ENCODE peak calls at places on chromosomes 6 and 20, in six cellular contexts. S is prostate gland, G is GM12892, W is GM12891, K is HCT116, L is endothelial cell of umbilical vein. M is an unnamed sample.

GRCh38 chr20:56513096-56513806 is 11.3 kb upstream of the FAM209A start:
- DNase-seq in S (no peak), G (no peak), W (no peak), K (no peak), L (no peak), M (no peak)

GRCh38 chr6:169243661-169244060 is 10.0 kb downstream of the THBS2 start:
- DNase-seq in S (no peak), G (no peak), W (no peak), K (no peak), L (no peak), M (no peak)

GRCh38 chr6:134642217-134642616 is 307.7 kb downstream of the ALDH8A1 start:
- DNase-seq in S (no peak), G (no peak), W (no peak), K (no peak), L (no peak), M (no peak)

GRCh38 chr6:29924731-29925130 is 17.6 kb upstream of the HLA-A start:
- DNase-seq in S (no peak), G (no peak), W (no peak), K (peak; percentile 51), L (no peak), M (no peak)

GRCh38 chr6:34912715-34913464 is 23.8 kb downstream of the ANKS1A start:
- DNase-seq in S (no peak), G (no peak), W (no peak), K (no peak), L (peak; percentile 16), M (no peak)

GRCh38 chr6:20542927-20543602 is 8.8 kb downstream of the CDKAL1 start:
- DNase-seq in S (no peak), G (no peak), W (no peak), K (no peak), L (peak; percentile 90), M (no peak)

GRCh38 chr6:100458841-100459154 is 5.9 kb downstream of the SIM1 start:
- DNase-seq in S (no peak), G (no peak), W (no peak), K (no peak), L (no peak), M (no peak)

GRCh38 chr6:136226027-136226673 is 24.0 kb downstream of the MTFR2 start:
- DNase-seq in S (peak; percentile 24), G (no peak), W (peak; percentile 19), K (peak; percentile 36), L (peak; percentile 67), M (peak; percentile 69)

GRCh38 chr6:14658909-14659561 is 541.5 kb downstream of the CD83 start:
- DNase-seq in S (no peak), G (no peak), W (no peak), K (no peak), L (no peak), M (no peak)

GRCh38 chr20:43853174-43853803 is 61.4 kb upstream of the TOX2 start:
- DNase-seq in S (no peak), G (no peak), W (no peak), K (no peak), L (no peak), M (no peak)

DNA sequence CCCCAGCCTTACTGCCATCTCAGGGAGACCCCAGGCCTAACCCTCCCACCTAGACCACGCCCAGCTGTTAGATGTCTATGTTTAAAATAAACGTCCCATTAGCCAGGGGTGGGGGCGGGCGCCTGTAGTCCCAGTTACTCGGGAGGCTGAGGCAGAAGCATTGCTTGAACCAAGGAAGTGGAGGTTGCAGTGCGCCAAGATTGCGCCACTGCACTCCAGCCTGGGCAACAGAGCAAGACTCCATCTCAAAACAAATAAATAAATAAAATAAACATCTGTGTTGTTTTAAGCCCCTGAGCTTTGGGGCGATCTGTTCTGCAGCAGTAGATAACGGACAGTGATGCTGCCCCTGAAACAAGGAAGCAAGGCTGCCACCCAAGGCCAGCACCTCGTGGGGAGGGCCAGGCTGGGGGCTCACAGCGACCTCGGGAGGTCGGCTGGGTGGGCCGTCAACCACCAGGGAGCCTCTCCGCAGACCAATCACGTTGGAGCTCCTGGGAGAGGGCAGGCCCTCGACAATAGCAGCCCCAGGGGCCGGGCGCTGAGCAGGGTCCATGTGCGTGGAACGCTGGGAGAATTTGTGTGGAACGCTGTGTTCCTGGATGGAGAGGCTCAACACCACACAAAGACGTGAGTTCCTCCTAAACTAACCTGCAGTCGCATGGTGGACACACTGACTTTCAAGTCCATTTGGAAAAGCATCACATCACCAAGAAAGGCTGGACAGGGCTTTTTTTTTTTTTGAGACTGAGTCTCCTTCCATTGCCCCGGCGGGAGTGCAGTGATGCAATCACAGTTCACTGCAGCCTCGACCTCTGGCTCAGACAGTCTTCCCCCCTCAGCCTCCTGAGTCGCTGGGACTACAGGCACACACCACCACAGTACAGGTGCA is 1.0 kb upstream of the HELZ2 start:
- DNase-seq in S (no peak), G (no peak), W (no peak), K (no peak), L (no peak), M (no peak)
- TF ChIP-seq POLR2AphosphoS5 in S (no peak), G (no peak), W (no peak), K (no peak), L (no peak), M (no peak)

DNA sequence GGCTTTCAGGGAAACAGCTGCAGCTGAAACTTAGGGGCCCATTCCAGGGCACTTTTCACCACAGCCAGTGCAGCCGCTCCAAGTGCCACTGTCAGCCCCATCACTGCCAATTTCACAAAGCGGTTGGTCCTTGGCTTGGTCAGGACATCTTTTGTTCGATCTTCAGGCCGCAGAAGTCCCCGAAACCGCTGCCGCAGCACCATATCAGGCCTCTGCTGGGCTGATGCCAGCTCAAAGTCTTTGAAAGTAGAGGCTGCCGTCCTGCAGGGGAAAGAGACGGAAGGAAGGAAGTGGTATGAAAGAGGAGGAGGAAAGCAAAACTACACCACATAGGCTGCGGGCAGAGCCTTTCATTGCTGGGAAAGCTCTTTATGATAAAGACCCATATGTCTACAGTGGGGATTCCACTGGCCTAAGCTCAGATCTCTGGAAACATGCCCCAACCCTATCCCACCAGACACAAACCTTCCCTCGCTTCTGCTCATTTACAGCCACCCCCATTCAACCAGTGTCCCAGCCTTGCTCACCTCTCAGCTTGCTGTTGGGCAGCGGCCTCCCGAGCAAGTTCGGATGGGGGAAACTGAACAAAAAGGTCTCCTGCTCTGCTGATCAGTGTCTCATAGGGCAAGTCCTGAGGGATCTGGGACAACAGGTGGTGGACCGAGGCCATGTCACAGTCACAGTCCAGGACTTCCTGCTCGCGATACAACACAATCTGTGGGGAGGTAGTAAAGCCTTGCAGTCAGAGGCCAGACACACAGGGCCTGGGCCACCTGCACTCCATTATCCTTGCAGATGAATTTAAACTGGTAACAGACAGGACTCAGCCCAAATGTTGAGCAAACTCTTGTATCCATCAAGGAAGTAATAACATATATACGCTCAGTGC is 23.5 kb downstream of the TBC1D20 start:
- DNase-seq in S (no peak), G (no peak), W (no peak), K (no peak), L (peak; percentile 55), M (peak; percentile 47)
- TF ChIP-seq POLR2AphosphoS5 in S (no peak), G (peak; percentile 43), W (no peak), K (no peak), L (no peak), M (no peak)

GRCh38 chr6:140897804-140898573 is 1234.7 kb upstream of the GJE1 start:
- DNase-seq in S (no peak), G (no peak), W (no peak), K (peak; percentile 67), L (no peak), M (no peak)
- TF ChIP-seq POLR2AphosphoS5 in S (no peak), G (no peak), W (no peak), K (peak; percentile 92), L (no peak), M (no peak)

GRCh38 chr6:2970034-2970685 is 1.2 kb downstream of the SERPINB6 start:
- DNase-seq in S (no peak), G (no peak), W (no peak), K (no peak), L (peak; percentile 44), M (no peak)

GRCh38 chr6:2970753-2971419 is 481 bp downstream of the SERPINB6 start:
- DNase-seq in S (peak; percentile 53), G (peak; percentile 37), W (no peak), K (no peak), L (peak; percentile 56), M (peak; percentile 78)

GRCh38 chr6:2969549-2969948 is 1.8 kb downstream of the SERPINB6 start:
- DNase-seq in S (no peak), G (no peak), W (no peak), K (no peak), L (no peak), M (no peak)

GRCh38 chr6:2973656-2974055 is 2.3 kb upstream of the SERPINB6 start:
- DNase-seq in S (no peak), G (no peak), W (no peak), K (no peak), L (no peak), M (no peak)

GRCh38 chr6:2971420-2972218 is at the start of gene SERPINB6:
- DNase-seq in S (peak; percentile 69), G (peak; percentile 31), W (no peak), K (no peak), L (peak; percentile 76), M (peak; percentile 80)
- TF ChIP-seq POLR2AphosphoS5 in S (peak; percentile 61), G (no peak), W (no peak), K (no peak), L (peak; percentile 28), M (peak; percentile 38)